ENCODE peak calls at places on chromosomes 1 and 21, in nine cellular contexts. K, T, R, C, P, O, G, Z and L are unnamed samples.

GRCh38 chr1:199522936-199523335 is 504.6 kb upstream of the NR5A2 start:
- DNase-seq in K (no peak), T (no peak), R (no peak), C (no peak), P (no peak), O (no peak), G (no peak), Z (no peak), L (no peak)

GRCh38 chr1:207824691-207825090 is 72.8 kb downstream of the CD46 start:
- DNase-seq in K (no peak), T (no peak), R (no peak), C (no peak), P (peak; percentile 71), O (peak; percentile 47), G (no peak), Z (no peak), L (peak; percentile 81)

GRCh38 chr1:156795787-156796186 is 20.9 kb downstream of the SH2D2A start:
- DNase-seq in K (no peak), T (no peak), R (peak; percentile 28), C (no peak), P (no peak), O (no peak), G (no peak), Z (no peak), L (no peak)

GRCh38 chr1:169106921-169107672 is 607 bp downstream of the ATP1B1 start:
- DNase-seq in K (no peak), T (peak; percentile 22), R (no peak), C (no peak), P (peak; percentile 37), O (no peak), G (peak; percentile 45), Z (peak; percentile 27), L (no peak)

GRCh38 chr1:61079276-61079897 is 3.0 kb upstream of the NFIA start:
- DNase-seq in K (no peak), T (no peak), R (no peak), C (no peak), P (no peak), O (no peak), G (peak; percentile 46), Z (peak; percentile 78), L (no peak)

GRCh38 chr1:81375884-81376548 is 424.7 kb upstream of the ADGRL2 start:
- DNase-seq in K (no peak), T (no peak), R (no peak), C (no peak), P (no peak), O (no peak), G (no peak), Z (no peak), L (no peak)

GRCh38 chr1:179549368-179549700 is 26.4 kb downstream of the NPHS2 start:
- DNase-seq in K (no peak), T (no peak), R (no peak), C (no peak), P (no peak), O (no peak), G (no peak), Z (no peak), L (no peak)

GRCh38 chr1:211497489-211498045 is 5.6 kb upstream of the RD3 start:
- DNase-seq in K (no peak), T (no peak), R (no peak), C (no peak), P (no peak), O (no peak), G (no peak), Z (no peak), L (no peak)

GRCh38 chr1:30611741-30612309 is 111.6 kb downstream of the MATN1 start:
- DNase-seq in K (no peak), T (peak; percentile 60), R (no peak), C (no peak), P (no peak), O (no peak), G (no peak), Z (no peak), L (no peak)

GRCh38 chr1:214500349-214501055 is 50.9 kb downstream of the PTPN14 start:
- DNase-seq in K (no peak), T (no peak), R (no peak), C (no peak), P (no peak), O (no peak), G (no peak), Z (no peak), L (no peak)

GRCh38 chr1:245444181-245444580 is 289.4 kb downstream of the KIF26B start:
- DNase-seq in K (no peak), T (no peak), R (no peak), C (no peak), P (no peak), O (no peak), G (no peak), Z (no peak), L (no peak)

GRCh38 chr1:161195171-161195570 is 3.7 kb downstream of the ADAMTS4 start:
- DNase-seq in K (no peak), T (no peak), R (no peak), C (no peak), P (no peak), O (peak; percentile 48), G (no peak), Z (no peak), L (no peak)

GRCh38 chr1:168301664-168302320 is 21.1 kb downstream of the TBX19 start:
- DNase-seq in K (peak; percentile 72), T (no peak), R (peak; percentile 14), C (peak; percentile 91), P (peak; percentile 88), O (no peak), G (no peak), Z (no peak), L (no peak)

GRCh38 chr1:183931646-183932271 is 105.8 kb downstream of the COLGALT2 start:
- DNase-seq in K (no peak), T (no peak), R (no peak), C (no peak), P (no peak), O (no peak), G (no peak), Z (no peak), L (no peak)

GRCh38 chr1:180239145-180240096 is 9.4 kb downstream of the LHX4 start:
- DNase-seq in K (no peak), T (no peak), R (no peak), C (no peak), P (no peak), O (no peak), G (no peak), Z (no peak), L (peak; percentile 5)

GRCh38 chr1:179034720-179035119 is 9.0 kb downstream of the FAM20B start:
- DNase-seq in K (no peak), T (no peak), R (peak; percentile 77), C (no peak), P (peak; percentile 50), O (peak; percentile 72), G (peak; percentile 78), Z (no peak), L (no peak)

GRCh38 chr1:78854556-78854955 is 152.0 kb downstream of the ADGRL4 start:
- DNase-seq in K (no peak), T (no peak), R (no peak), C (no peak), P (no peak), O (no peak), G (no peak), Z (no peak), L (no peak)

GRCh38 chr1:173269490-173270230 is 62.5 kb upstream of the TNFSF4 start:
- DNase-seq in K (peak; percentile 57), T (no peak), R (peak; percentile 56), C (peak; percentile 41), P (peak; percentile 65), O (no peak), G (no peak), Z (no peak), L (no peak)

GRCh38 chr1:82686774-82687173 is 886.0 kb downstream of the ADGRL2 start:
- DNase-seq in K (no peak), T (no peak), R (no peak), C (no peak), P (no peak), O (no peak), G (no peak), Z (no peak), L (no peak)

GRCh38 chr1:12424793-12425192 is 193.2 kb downstream of the DHRS3 start:
- DNase-seq in K (no peak), T (no peak), R (no peak), C (no peak), P (no peak), O (no peak), G (no peak), Z (no peak), L (no peak)

GRCh38 chr1:210361665-210362064 is 33.0 kb downstream of the HHAT start:
- DNase-seq in K (no peak), T (no peak), R (no peak), C (no peak), P (no peak), O (no peak), G (no peak), Z (no peak), L (no peak)

GRCh38 chr1:5296135-5296930 is 641.9 kb downstream of the AJAP1 start:
- DNase-seq in K (no peak), T (no peak), R (no peak), C (no peak), P (no peak), O (no peak), G (no peak), Z (no peak), L (no peak)

GRCh38 chr1:150093805-150094204 is 26.2 kb downstream of the VPS45 start:
- DNase-seq in K (no peak), T (no peak), R (no peak), C (no peak), P (no peak), O (no peak), G (no peak), Z (no peak), L (no peak)

GRCh38 chr1:40078512-40079333 is 18.3 kb downstream of the PPT1 start:
- DNase-seq in K (peak; percentile 55), T (peak; percentile 77), R (peak; percentile 54), C (peak; percentile 76), P (peak; percentile 70), O (peak; percentile 28), G (peak; percentile 82), Z (peak; percentile 47), L (no peak)

GRCh38 chr1:67827688-67828087 is 5.6 kb downstream of the GNG12 start:
- DNase-seq in K (no peak), T (no peak), R (no peak), C (no peak), P (no peak), O (no peak), G (no peak), Z (no peak), L (no peak)

GRCh38 chr1:152112101-152112884 is 3.0 kb downstream of the TCHH start:
- DNase-seq in K (no peak), T (peak; percentile 6), R (no peak), C (no peak), P (peak; percentile 36), O (peak; percentile 17), G (no peak), Z (peak; percentile 15), L (no peak)

GRCh38 chr1:114154146-114154962 is 685 bp upstream of the SYT6 start:
- DNase-seq in K (no peak), T (peak; percentile 64), R (no peak), C (no peak), P (no peak), O (no peak), G (no peak), Z (peak; percentile 49), L (no peak)

GRCh38 chr21:43976661-43977060 is 35.4 kb upstream of the TRAPPC10 start:
- DNase-seq in K (no peak), T (no peak), R (no peak), C (no peak), P (no peak), O (no peak), G (no peak), Z (no peak), L (no peak)

GRCh38 chr21:18801468-18801867 is 397.9 kb upstream of the TMPRSS15 start:
- DNase-seq in K (peak; percentile 18), T (no peak), R (peak; percentile 17), C (no peak), P (no peak), O (no peak), G (peak; percentile 57), Z (no peak), L (no peak)

GRCh38 chr1:237032029-237032428 is 10.0 kb upstream of the RYR2 start:
- DNase-seq in K (peak; percentile 54), T (peak; percentile 38), R (peak; percentile 55), C (peak; percentile 4), P (no peak), O (no peak), G (no peak), Z (no peak), L (no peak)